ENCODE peak calls at places on chromosomes 11 and 22, in ten cellular contexts. R is mesenchymal stem cell; P is heart left ventricle; Q is uterus; L is astrocyte; M is GM23338; D is CD4-positive, alpha-beta memory T cell; C is cardiac muscle cell; X is SJSA1; U is tibial artery. O is an unnamed sample.

GRCh38 chr11:11965192-11965591 is 43.2 kb downstream of the DKK3 start:
- DNase-seq in C (no peak), M (no peak), X (no peak), L (no peak), U (no peak), D (no peak), Q (no peak), R (no peak), P (no peak), O (no peak)

GRCh38 chr22:43706151-43706550 is 106.0 kb downstream of the EFCAB6 start:
- DNase-seq in D (no peak), M (peak; percentile 68), P (no peak), R (no peak), X (no peak), C (no peak), L (no peak), Q (no peak), U (no peak), O (no peak)

GRCh38 chr11:19027829-19028595 is 32.5 kb downstream of the MRGPRX2 start:
- DNase-seq in X (peak; percentile 16), L (peak; percentile 96), Q (no peak), P (no peak), M (no peak), C (no peak), R (peak; percentile 49), U (no peak), D (no peak), O (no peak)

GRCh38 chr11:122796128-122796717 is 42.1 kb upstream of the CRTAM start:
- DNase-seq in Q (peak; percentile 39), R (peak; percentile 32), M (peak; percentile 83), P (peak; percentile 27), L (no peak), X (no peak), C (peak; percentile 33), D (peak; percentile 50), U (no peak), O (peak; percentile 46)

GRCh38 chr11:69472766-69473519 is 8.5 kb upstream of the LINC01488 start:
- DNase-seq in R (no peak), Q (no peak), D (no peak), U (no peak), C (no peak), L (no peak), P (no peak), M (no peak), X (no peak), O (no peak)

GRCh38 chr22:38335077-38335476 is 17.8 kb upstream of the CSNK1E start:
- DNase-seq in D (no peak), R (peak; percentile 53), U (no peak), X (no peak), Q (no peak), C (no peak), L (no peak), M (no peak), P (no peak), O (no peak)

GRCh38 chr11:6637871-6638270 is 17.7 kb downstream of the DCHS1 start:
- DNase-seq in M (no peak), U (peak; percentile 87), Q (peak; percentile 67), P (peak; percentile 59), X (no peak), D (no peak), R (peak; percentile 69), C (no peak), L (peak; percentile 75), O (no peak)

GRCh38 chr11:77779935-77780334 is 40.6 kb downstream of the RSF1 start:
- DNase-seq in L (peak; percentile 29), R (peak; percentile 41), X (peak; percentile 28), Q (no peak), D (no peak), U (no peak), P (no peak), M (peak; percentile 75), C (peak; percentile 40), O (peak; percentile 28)

GRCh38 chr11:108559340-108559739 is 34.2 kb downstream of the EXPH5 start:
- DNase-seq in M (no peak), U (no peak), R (peak; percentile 16), L (peak; percentile 81), X (no peak), C (no peak), P (no peak), D (no peak), Q (no peak), O (no peak)

GRCh38 chr11:107606122-107606521 is 15.2 kb downstream of the ELMOD1 start:
- DNase-seq in M (peak; percentile 59), L (no peak), D (no peak), U (no peak), Q (no peak), X (no peak), R (no peak), P (no peak), C (no peak), O (peak; percentile 18)

GRCh38 chr22:21755855-21756284 is 20.3 kb upstream of the YPEL1 start:
- DNase-seq in C (no peak), Q (no peak), M (no peak), D (no peak), X (no peak), P (no peak), R (peak; percentile 51), L (peak; percentile 75), U (no peak), O (no peak)

GRCh38 chr11:87295237-87295636 is 257.5 kb downstream of the TMEM135 start:
- DNase-seq in C (no peak), X (no peak), D (no peak), M (peak; percentile 15), P (no peak), U (no peak), R (no peak), L (no peak), Q (no peak), O (peak; percentile 61)

GRCh38 chr11:128872594-128872993 is 5.5 kb upstream of the KCNJ1 start:
- DNase-seq in X (no peak), L (no peak), U (no peak), M (no peak), Q (no peak), R (no peak), P (no peak), C (no peak), D (no peak), O (no peak)

GRCh38 chr11:45436118-45436517 is 150.0 kb upstream of the SYT13 start:
- DNase-seq in R (no peak), L (no peak), D (no peak), M (no peak), P (no peak), X (no peak), U (no peak), C (no peak), Q (no peak), O (no peak)

GRCh38 chr11:45435706-45436105 is 149.6 kb upstream of the SYT13 start:
- DNase-seq in L (no peak), C (no peak), X (no peak), M (no peak), R (no peak), P (no peak), D (no peak), U (no peak), Q (no peak), O (no peak)

GRCh38 chr11:45432100-45432499 is 146.0 kb upstream of the SYT13 start:
- DNase-seq in M (peak; percentile 45), P (no peak), X (no peak), D (no peak), Q (no peak), C (no peak), U (no peak), R (no peak), L (no peak), O (no peak)

GRCh38 chr11:45432910-45433309 is 146.8 kb upstream of the SYT13 start:
- DNase-seq in X (no peak), R (no peak), U (no peak), P (no peak), L (no peak), Q (no peak), M (no peak), C (no peak), D (no peak), O (no peak)

GRCh38 chr11:45436966-45437365 is 150.8 kb upstream of the SYT13 start:
- DNase-seq in U (no peak), M (no peak), R (no peak), L (no peak), Q (no peak), X (no peak), D (no peak), P (no peak), C (no peak), O (no peak)
- H3K27me3 ChIP-seq in U (no peaks in the 10 kb centered on the region), M (no peaks in the 10 kb centered on the region), R (peaks cover 31% of the 10 kb centered on the region), L (peaks cover 8% of the 10 kb centered on the region), Q (no peaks in the 10 kb centered on the region), X (peaks cover 21% of the 10 kb centered on the region), D (no peaks in the 10 kb centered on the region), P (no peaks in the 10 kb centered on the region), C (peaks cover 4% of the 10 kb centered on the region), O (peaks cover 9% of the 10 kb centered on the region)

GRCh38 chr11:8766043-8766992 is 83.7 kb downstream of the RPL27A start:
- DNase-seq in X (peak; percentile 19), U (no peak), M (peak; percentile 65), C (no peak), D (no peak), R (no peak), Q (peak; percentile 14), P (no peak), L (peak; percentile 89), O (peak; percentile 92)
- H3K4me1 ChIP-seq in X (peaks cover 44% of the 10 kb centered on the region), U (no peaks in the 10 kb centered on the region), M (peaks cover 17% of the 10 kb centered on the region), C (no peaks in the 10 kb centered on the region), D (no peaks in the 10 kb centered on the region), R (peaks cover 12% of the 10 kb centered on the region), Q (peaks cover 27% of the 10 kb centered on the region), P (peaks cover 36% of the 10 kb centered on the region), L (peaks cover 47% of the 10 kb centered on the region), O (peaks cover 38% of the 10 kb centered on the region)

DNA sequence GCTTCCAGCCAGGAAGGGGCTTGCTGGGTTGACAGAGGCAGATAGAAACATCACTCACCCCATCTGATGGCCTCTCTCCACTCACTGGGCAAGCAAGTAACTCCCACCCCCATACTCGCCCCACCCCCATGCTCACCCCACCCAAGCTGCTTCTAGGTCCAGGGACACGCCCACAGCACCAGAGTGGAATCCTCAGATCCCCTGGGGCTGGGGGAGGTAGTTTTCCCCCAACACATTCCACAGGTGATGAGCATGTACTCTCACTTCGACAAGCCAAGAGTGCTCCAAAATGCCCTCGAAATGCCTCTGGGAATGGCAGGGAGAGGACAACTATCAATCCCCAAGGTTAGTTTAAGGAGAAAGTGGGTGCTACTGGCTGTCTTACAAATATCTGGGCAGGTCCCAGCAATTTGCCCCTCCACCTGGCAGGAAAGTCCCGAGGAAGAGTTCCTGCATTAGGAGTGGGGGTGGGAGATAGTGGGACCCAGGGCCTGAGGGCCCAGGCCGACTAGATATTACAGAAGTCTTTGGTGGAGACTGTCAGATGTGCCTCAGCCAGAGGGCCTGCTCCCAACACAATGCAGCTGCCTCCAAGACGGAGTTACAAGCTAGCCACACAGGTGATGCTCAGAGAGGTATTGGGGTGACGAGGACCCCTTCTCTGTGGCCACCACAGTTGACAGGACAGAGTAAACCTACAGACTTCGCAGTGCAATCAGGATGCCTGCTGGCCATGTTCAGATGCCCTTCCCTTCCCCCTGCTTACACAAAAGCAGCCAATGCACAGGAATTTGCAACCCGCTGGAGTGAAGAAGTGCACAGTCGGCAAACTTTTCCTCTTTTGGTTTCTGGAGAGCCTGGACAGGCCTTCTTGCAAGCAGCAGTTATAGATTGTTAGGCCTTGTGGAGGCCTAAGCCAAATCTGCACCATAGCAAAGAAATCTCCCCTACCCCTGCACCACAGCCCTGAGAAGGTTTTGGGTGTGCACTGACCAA is 2.9 kb upstream of the LMO1 start:
- DNase-seq in Q (no peak), U (peak; percentile 27), P (no peak), L (no peak), R (no peak), D (no peak), X (no peak), C (no peak), M (no peak), O (no peak)
- H3K27me3 ChIP-seq in Q (peaks cover 26% of the 10 kb centered on the region), U (no peaks in the 10 kb centered on the region), P (peaks cover 57% of the 10 kb centered on the region), L (peaks cover 72% of the 10 kb centered on the region), R (peaks cover 86% of the 10 kb centered on the region), D (peaks cover 24% of the 10 kb centered on the region), X (peaks cover 36% of the 10 kb centered on the region), C (peaks cover 87% of the 10 kb centered on the region), M (peaks cover 100% of the 10 kb centered on the region), O (peaks cover 17% of the 10 kb centered on the region)

GRCh38 chr11:66115638-66116410 is 45.8 kb downstream of the PACS1 start:
- DNase-seq in D (peak; percentile 68), X (no peak), P (no peak), U (no peak), Q (no peak), M (no peak), L (peak; percentile 72), C (no peak), R (peak; percentile 29), O (peak; percentile 19)
- H3K4me1 ChIP-seq in D (peaks cover 100% of the 10 kb centered on the region), X (peaks cover 79% of the 10 kb centered on the region), P (peaks cover 10% of the 10 kb centered on the region), U (no peaks in the 10 kb centered on the region), Q (no peaks in the 10 kb centered on the region), M (peaks cover 52% of the 10 kb centered on the region), L (peaks cover 72% of the 10 kb centered on the region), C (peaks cover 48% of the 10 kb centered on the region), R (peaks cover 23% of the 10 kb centered on the region), O (peaks cover 36% of the 10 kb centered on the region)